ENCODE peak calls at places on chromosomes 5 and 9, in seven cellular contexts. One of them, this sample, is unnamed.

GRCh38 chr9:28389411-28389810 is 816.1 kb upstream of the C9orf72 start:
- DNase-seq in cardiac muscle cell: peak
- DNase-seq in astrocyte of the spinal cord: no peak
- DNase-seq in PC-9: no peak
- DNase-seq in uterus: no peak
- DNase-seq in MG63: no peak
- DNase-seq in fibroblast of lung: no peak
- DNase-seq in this sample: no peak

GRCh38 chr9:35905912-35906679 is at the start of gene HRCT1:
- DNase-seq in astrocyte of the spinal cord: peak
- DNase-seq in cardiac muscle cell: peak
- DNase-seq in MG63: peak
- DNase-seq in uterus: peak
- DNase-seq in PC-9: peak
- DNase-seq in fibroblast of lung: peak
- DNase-seq in this sample: peak

GRCh38 chr9:38643456-38644173 is 23.2 kb upstream of the ANKRD18A start:
- DNase-seq in MG63: no peak
- DNase-seq in PC-9: no peak
- DNase-seq in cardiac muscle cell: no peak
- DNase-seq in fibroblast of lung: no peak
- DNase-seq in uterus: no peak
- DNase-seq in astrocyte of the spinal cord: no peak
- DNase-seq in this sample: no peak

GRCh38 chr5:38382898-38383297 is 124.5 kb downstream of the EGFLAM start:
- DNase-seq in cardiac muscle cell: peak
- DNase-seq in astrocyte of the spinal cord: peak
- DNase-seq in PC-9: peak
- DNase-seq in uterus: peak
- DNase-seq in fibroblast of lung: peak
- DNase-seq in MG63: peak
- DNase-seq in this sample: no peak

GRCh38 chr9:129604766-129605163 is 16.1 kb downstream of the C9orf50 start:
- DNase-seq in uterus: no peak
- DNase-seq in cardiac muscle cell: no peak
- DNase-seq in PC-9: peak
- DNase-seq in fibroblast of lung: no peak
- DNase-seq in astrocyte of the spinal cord: no peak
- DNase-seq in MG63: no peak
- DNase-seq in this sample: no peak

GRCh38 chr9:27726244-27727141 is 153.2 kb upstream of the C9orf72 start:
- DNase-seq in PC-9: peak
- DNase-seq in cardiac muscle cell: peak
- DNase-seq in MG63: no peak
- DNase-seq in fibroblast of lung: peak
- DNase-seq in uterus: peak
- DNase-seq in astrocyte of the spinal cord: peak
- DNase-seq in this sample: no peak

GRCh38 chr5:160513485-160513884 is 91.8 kb downstream of the PTTG1 start:
- DNase-seq in astrocyte of the spinal cord: no peak
- DNase-seq in PC-9: no peak
- DNase-seq in MG63: no peak
- DNase-seq in cardiac muscle cell: no peak
- DNase-seq in fibroblast of lung: no peak
- DNase-seq in uterus: no peak
- DNase-seq in this sample: no peak

GRCh38 chr5:72498284-72498683 is 8.9 kb downstream of the ZNF366 start:
- DNase-seq in cardiac muscle cell: peak
- DNase-seq in fibroblast of lung: peak
- DNase-seq in uterus: no peak
- DNase-seq in astrocyte of the spinal cord: peak
- DNase-seq in PC-9: no peak
- DNase-seq in MG63: no peak
- DNase-seq in this sample: no peak

GRCh38 chr5:102295534-102296228 is 403 bp downstream of the SLCO4C1 start:
- DNase-seq in PC-9: no peak
- DNase-seq in astrocyte of the spinal cord: no peak
- DNase-seq in cardiac muscle cell: no peak
- DNase-seq in uterus: no peak
- DNase-seq in MG63: no peak
- DNase-seq in fibroblast of lung: no peak
- DNase-seq in this sample: no peak

GRCh38 chr9:90300901-90301688 is 341.5 kb downstream of the DIRAS2 start:
- DNase-seq in fibroblast of lung: peak
- DNase-seq in PC-9: peak
- DNase-seq in uterus: no peak
- DNase-seq in cardiac muscle cell: peak
- DNase-seq in MG63: peak
- DNase-seq in astrocyte of the spinal cord: peak
- DNase-seq in this sample: no peak

GRCh38 chr5:11851402-11851801 is 52.8 kb downstream of the CTNND2 start:
- DNase-seq in PC-9: no peak
- DNase-seq in fibroblast of lung: peak
- DNase-seq in uterus: no peak
- DNase-seq in astrocyte of the spinal cord: peak
- DNase-seq in MG63: peak
- DNase-seq in cardiac muscle cell: no peak
- DNase-seq in this sample: no peak

GRCh38 chr9:21402387-21403247 is 6.3 kb upstream of the IFNA8 start:
- DNase-seq in cardiac muscle cell: peak
- DNase-seq in astrocyte of the spinal cord: no peak
- DNase-seq in fibroblast of lung: no peak
- DNase-seq in MG63: peak
- DNase-seq in uterus: no peak
- DNase-seq in PC-9: no peak
- DNase-seq in this sample: no peak

GRCh38 chr5:64165500-64166200 is at the start of gene RNF180:
- DNase-seq in PC-9: no peak
- DNase-seq in cardiac muscle cell: peak
- DNase-seq in uterus: peak
- DNase-seq in astrocyte of the spinal cord: peak
- DNase-seq in fibroblast of lung: peak
- DNase-seq in MG63: peak
- DNase-seq in this sample: no peak

GRCh38 chr5:137185193-137185592 is 313.9 kb downstream of the SPOCK1 start:
- DNase-seq in PC-9: no peak
- DNase-seq in astrocyte of the spinal cord: no peak
- DNase-seq in uterus: no peak
- DNase-seq in fibroblast of lung: no peak
- DNase-seq in MG63: no peak
- DNase-seq in cardiac muscle cell: no peak
- DNase-seq in this sample: no peak

GRCh38 chr5:1973391-1974013 is 90.8 kb upstream of the IRX4 start:
- DNase-seq in fibroblast of lung: no peak
- DNase-seq in uterus: peak
- DNase-seq in astrocyte of the spinal cord: no peak
- DNase-seq in PC-9: no peak
- DNase-seq in cardiac muscle cell: no peak
- DNase-seq in MG63: no peak
- DNase-seq in this sample: no peak

GRCh38 chr9:71249729-71250317 is 128.4 kb upstream of the TRPM3 start:
- DNase-seq in uterus: no peak
- DNase-seq in fibroblast of lung: peak
- DNase-seq in cardiac muscle cell: peak
- DNase-seq in PC-9: peak
- DNase-seq in astrocyte of the spinal cord: peak
- DNase-seq in MG63: no peak
- DNase-seq in this sample: no peak

DNA sequence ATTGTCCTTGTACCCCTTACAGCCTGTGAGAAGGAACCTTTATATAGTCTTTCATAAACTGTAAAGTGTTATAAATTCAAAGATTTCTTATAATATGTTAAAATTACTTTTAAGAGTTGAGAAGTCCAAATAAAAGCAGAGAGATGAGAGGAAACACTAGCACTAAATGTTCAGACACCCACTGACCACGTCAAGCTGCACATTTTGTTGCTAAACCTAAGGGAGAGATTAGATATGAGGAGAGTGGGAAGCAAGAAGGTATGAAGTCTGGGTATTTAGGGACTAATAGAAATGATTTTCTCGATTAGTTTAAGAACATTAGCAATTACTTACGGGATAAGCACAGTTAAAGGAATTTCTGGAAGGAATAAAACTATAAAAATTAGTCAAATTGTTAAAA is 506.9 kb downstream of the RAB3C start:
- DNase-seq in uterus: no peak
- DNase-seq in fibroblast of lung: no peak
- DNase-seq in astrocyte of the spinal cord: no peak
- DNase-seq in PC-9: no peak
- DNase-seq in MG63: no peak
- DNase-seq in cardiac muscle cell: peak
- DNase-seq in this sample: no peak
- H3K4me3 ChIP-seq in uterus: no peak
- H3K4me3 ChIP-seq in fibroblast of lung: no peak
- H3K4me3 ChIP-seq in astrocyte of the spinal cord: no peak
- H3K4me3 ChIP-seq in PC-9: no peak
- H3K4me3 ChIP-seq in MG63: no peak
- H3K4me3 ChIP-seq in cardiac muscle cell: no peak
- H3K4me3 ChIP-seq in this sample: no peak

DNA sequence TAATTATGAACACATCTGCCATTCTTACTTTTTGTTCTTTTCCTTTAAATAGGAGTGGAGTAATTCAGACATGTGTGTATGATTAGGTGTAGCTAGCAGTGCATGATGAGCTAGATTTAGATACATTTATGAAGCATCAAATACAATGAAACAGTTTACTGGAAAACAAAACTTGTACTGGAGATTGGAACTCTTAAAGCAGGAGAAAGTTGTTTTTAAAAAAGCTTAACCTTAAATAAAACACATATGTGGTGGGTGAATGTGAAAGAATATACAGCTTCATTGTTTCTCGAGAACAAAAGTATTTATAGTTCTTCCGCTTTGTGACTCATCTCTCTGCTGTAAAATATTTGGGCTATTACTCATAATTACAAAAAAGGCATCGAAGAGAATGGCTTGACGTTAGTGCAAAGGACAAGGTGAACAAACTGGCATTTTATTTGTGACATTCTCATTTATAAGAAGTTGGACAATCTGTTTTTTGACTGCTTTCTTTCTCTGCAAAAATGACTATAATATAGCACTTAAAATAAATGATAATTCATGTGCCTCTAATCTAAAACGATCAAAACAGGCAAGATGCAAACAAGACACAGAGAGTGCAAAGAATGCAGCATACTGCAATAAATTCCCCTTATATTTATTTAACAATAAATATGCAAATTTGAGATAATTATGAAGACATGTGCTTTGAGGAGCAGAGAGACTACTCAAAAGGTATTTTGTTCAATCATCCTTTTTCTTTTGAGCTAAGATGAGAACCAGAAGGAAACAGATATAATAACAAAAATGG is 478.8 kb downstream of the CETN3 start:
- DNase-seq in uterus: no peak
- DNase-seq in MG63: no peak
- DNase-seq in fibroblast of lung: peak
- DNase-seq in PC-9: no peak
- DNase-seq in cardiac muscle cell: peak
- DNase-seq in astrocyte of the spinal cord: peak
- DNase-seq in this sample: no peak
- H3K4me3 ChIP-seq in uterus: no peak
- H3K4me3 ChIP-seq in MG63: no peak
- H3K4me3 ChIP-seq in fibroblast of lung: no peak
- H3K4me3 ChIP-seq in PC-9: no peak
- H3K4me3 ChIP-seq in cardiac muscle cell: no peak
- H3K4me3 ChIP-seq in astrocyte of the spinal cord: no peak
- H3K4me3 ChIP-seq in this sample: no peak

GRCh38 chr9:16385590-16386578 is 484.6 kb downstream of the BNC2 start:
- DNase-seq in fibroblast of lung: peak
- DNase-seq in PC-9: no peak
- DNase-seq in cardiac muscle cell: peak
- DNase-seq in astrocyte of the spinal cord: peak
- DNase-seq in MG63: peak
- DNase-seq in uterus: no peak
- DNase-seq in this sample: peak

GRCh38 chr9:16384993-16385392 is 485.5 kb downstream of the BNC2 start:
- DNase-seq in cardiac muscle cell: no peak
- DNase-seq in uterus: no peak
- DNase-seq in fibroblast of lung: no peak
- DNase-seq in MG63: no peak
- DNase-seq in astrocyte of the spinal cord: no peak
- DNase-seq in PC-9: no peak
- DNase-seq in this sample: no peak

GRCh38 chr9:16386579-16387077 is 483.8 kb downstream of the BNC2 start:
- DNase-seq in uterus: no peak
- DNase-seq in MG63: no peak
- DNase-seq in astrocyte of the spinal cord: no peak
- DNase-seq in fibroblast of lung: no peak
- DNase-seq in cardiac muscle cell: peak
- DNase-seq in PC-9: no peak
- DNase-seq in this sample: peak

DNA sequence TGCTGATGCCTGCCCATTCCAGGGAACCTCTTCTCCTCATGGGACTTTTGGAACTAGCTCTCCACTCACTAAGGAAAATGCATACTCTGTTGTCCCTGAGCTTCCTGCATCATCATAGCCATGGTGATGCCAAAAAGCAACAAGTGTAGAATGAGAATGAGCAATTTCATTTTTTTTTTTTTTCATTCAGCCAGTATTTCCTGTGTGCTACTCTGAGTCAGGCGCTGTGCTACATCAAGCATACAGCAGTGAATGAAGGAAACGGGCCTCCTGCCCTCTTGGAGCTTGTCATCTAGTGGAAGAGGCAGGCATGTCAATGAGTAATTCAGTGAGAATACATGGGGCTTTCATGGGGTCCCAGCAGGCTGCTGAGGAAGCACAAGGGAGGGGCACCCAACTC is 483.1 kb downstream of the BNC2 start:
- DNase-seq in uterus: no peak
- DNase-seq in fibroblast of lung: peak
- DNase-seq in MG63: peak
- DNase-seq in cardiac muscle cell: peak
- DNase-seq in astrocyte of the spinal cord: no peak
- DNase-seq in PC-9: no peak
- DNase-seq in this sample: no peak
- H3K4me3 ChIP-seq in uterus: no peak
- H3K4me3 ChIP-seq in fibroblast of lung: no peak
- H3K4me3 ChIP-seq in MG63: no peak
- H3K4me3 ChIP-seq in cardiac muscle cell: no peak
- H3K4me3 ChIP-seq in astrocyte of the spinal cord: no peak
- H3K4me3 ChIP-seq in PC-9: no peak
- H3K4me3 ChIP-seq in this sample: no peak

DNA sequence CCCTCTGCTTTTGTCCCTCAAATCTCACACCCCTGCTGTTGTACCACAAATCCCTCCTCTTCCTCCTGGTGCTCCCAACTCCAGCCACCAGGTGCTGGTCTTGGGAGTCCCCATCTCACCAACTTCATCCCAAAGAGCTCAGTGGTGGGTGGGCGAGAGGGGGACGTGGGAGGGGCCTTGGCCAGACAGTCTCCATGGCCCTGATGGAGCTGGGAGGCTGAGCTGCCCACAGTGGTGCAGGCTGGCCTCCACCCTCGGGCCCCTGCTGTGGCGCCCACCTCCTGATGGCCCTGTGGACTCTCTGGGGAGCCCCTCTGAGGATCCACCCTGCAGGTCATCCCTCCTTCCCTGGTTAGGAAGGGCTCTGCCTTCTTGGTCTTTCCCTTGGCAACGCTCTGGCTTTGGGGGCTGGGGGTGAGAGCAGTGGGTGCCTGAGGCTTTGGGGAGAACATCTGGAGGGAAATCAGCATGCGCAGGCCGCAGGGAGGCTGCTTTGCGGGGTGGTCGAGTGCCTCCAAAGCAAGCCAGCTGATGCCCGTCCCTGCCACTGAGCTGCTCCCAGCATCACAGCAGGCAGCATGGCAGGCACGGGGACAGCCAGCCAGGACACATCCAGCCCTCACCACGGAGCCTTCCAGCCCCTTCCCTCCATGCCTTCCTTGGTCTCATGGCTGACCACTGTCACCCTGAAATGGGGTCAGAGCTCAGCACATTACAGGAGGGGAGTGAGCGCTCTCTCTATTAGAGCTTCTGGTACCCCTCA is 7.6 kb upstream of the FAM163B start:
- DNase-seq in cardiac muscle cell: no peak
- DNase-seq in PC-9: no peak
- DNase-seq in astrocyte of the spinal cord: no peak
- DNase-seq in fibroblast of lung: no peak
- DNase-seq in MG63: no peak
- DNase-seq in uterus: no peak
- DNase-seq in this sample: no peak
- H3K4me3 ChIP-seq in cardiac muscle cell: no peak
- H3K4me3 ChIP-seq in PC-9: no peak
- H3K4me3 ChIP-seq in astrocyte of the spinal cord: no peak
- H3K4me3 ChIP-seq in fibroblast of lung: no peak
- H3K4me3 ChIP-seq in MG63: no peak
- H3K4me3 ChIP-seq in uterus: no peak
- H3K4me3 ChIP-seq in this sample: no peak

This sample was measured in coronary artery.